ENCODE peak calls at places on chromosome 13, in ten cellular contexts. O is upper lobe of left lung; V is GM23338; A is aorta; N is heart left ventricle; Y is PC-3; G is heart right ventricle; E is body of pancreas; S is lower lobe of right lung; X is naive thymus-derived CD4-positive, alpha-beta T cell. U is an unnamed sample.

GRCh38 chr13:20193924-20194631 is 1.3 kb upstream of the GJB2 start:
- ATAC-seq in Y (no peak), O (no peak), X (peak), G (no peak), A (no peak), V (no peak), E (no peak), N (no peak), S (no peak), U (no peak)

GRCh38 chr13:45048890-45049407 is 59.6 kb downstream of the GPALPP1 start:
- ATAC-seq in A (no peak), S (no peak), N (no peak), Y (no peak), X (no peak), O (no peak), V (no peak), G (no peak), E (no peak), U (no peak)

GRCh38 chr13:75495938-75496337 is 14.0 kb upstream of the TBC1D4 start:
- ATAC-seq in X (no peak), E (no peak), V (no peak), S (no peak), Y (no peak), G (no peak), O (no peak), N (no peak), A (no peak), U (no peak)

GRCh38 chr13:105979586-105979985 is 555.9 kb downstream of the EFNB2 start:
- ATAC-seq in Y (peak), E (peak), S (peak), V (no peak), G (no peak), O (peak), A (no peak), X (no peak), N (no peak), U (no peak)

GRCh38 chr13:88908896-88909535 is 1237.8 kb downstream of the SLITRK5 start:
- ATAC-seq in S (no peak), V (no peak), N (peak), O (no peak), E (peak), A (no peak), G (peak), X (no peak), Y (no peak), U (no peak)

GRCh38 chr13:26784704-26785639 is 24.4 kb upstream of the GPR12 start:
- ATAC-seq in G (peak), N (peak), S (peak), Y (no peak), V (peak), X (peak), O (no peak), A (no peak), E (peak), U (peak)

GRCh38 chr13:30647824-30648521 is 30.3 kb downstream of the USPL1 start:
- ATAC-seq in O (no peak), V (no peak), S (no peak), N (no peak), A (no peak), Y (no peak), G (no peak), E (peak), X (no peak), U (no peak)

GRCh38 chr13:51370116-51370515 is 30.6 kb downstream of the SERPINE3 start:
- ATAC-seq in Y (no peak), E (peak), G (no peak), X (no peak), O (peak), N (no peak), V (no peak), S (peak), A (peak), U (no peak)

GRCh38 chr13:113489549-113490495 is 689 bp downstream of the DCUN1D2 start:
- ATAC-seq in Y (peak), O (peak), V (peak), X (peak), S (peak), E (peak), G (peak), A (peak), N (no peak), U (peak)

GRCh38 chr13:108270442-108270841 is 924 bp downstream of the TNFSF13B start:
- ATAC-seq in E (peak), V (no peak), A (no peak), O (peak), Y (no peak), S (no peak), G (no peak), N (no peak), X (no peak), U (no peak)

GRCh38 chr13:21583496-21583895 is 20.5 kb downstream of the MICU2 start:
- ATAC-seq in G (no peak), O (no peak), V (peak), N (no peak), X (no peak), E (no peak), Y (no peak), A (no peak), S (no peak), U (no peak)

GRCh38 chr13:46168818-46169217 is 13.2 kb downstream of the LCP1 start:
- ATAC-seq in O (no peak), X (peak), N (no peak), S (no peak), V (no peak), E (no peak), A (no peak), G (no peak), Y (no peak), U (no peak)

GRCh38 chr13:65864039-65864438 is 1366.1 kb downstream of the PCDH9 start:
- ATAC-seq in Y (no peak), A (no peak), O (no peak), V (no peak), G (no peak), S (no peak), X (no peak), E (no peak), N (no peak), U (no peak)

GRCh38 chr13:101576452-101576851 is 124.0 kb downstream of the ITGBL1 start:
- ATAC-seq in V (no peak), E (no peak), A (no peak), O (no peak), N (no peak), G (peak), Y (peak), S (no peak), X (no peak), U (no peak)

GRCh38 chr13:113926301-113926761 is 47.5 kb downstream of the C13orf46 start:
- ATAC-seq in E (peak), Y (no peak), G (no peak), A (no peak), V (no peak), S (no peak), N (no peak), O (peak), X (no peak), U (no peak)

GRCh38 chr13:74251778-74252519 is 117.7 kb upstream of the KLF12 start:
- ATAC-seq in N (no peak), X (no peak), O (peak), S (no peak), E (no peak), G (peak), V (no peak), A (no peak), Y (peak), U (no peak)

GRCh38 chr13:53200498-53201453 is 172.2 kb downstream of the OLFM4 start:
- ATAC-seq in A (peak), G (no peak), N (no peak), Y (no peak), X (no peak), S (peak), O (peak), V (peak), E (peak), U (peak)

GRCh38 chr13:38167164-38167822 is 182.4 kb upstream of the UFM1 start:
- ATAC-seq in G (no peak), N (no peak), A (no peak), O (no peak), V (no peak), E (no peak), Y (no peak), X (no peak), S (no peak), U (no peak)

GRCh38 chr13:46598820-46599180 is 45.8 kb downstream of the LRCH1 start:
- ATAC-seq in X (peak), O (no peak), S (no peak), E (no peak), V (no peak), Y (no peak), G (no peak), A (no peak), N (no peak), U (no peak)

GRCh38 chr13:29482504-29482903 is 113.0 kb downstream of the SLC7A1 start:
- ATAC-seq in N (no peak), V (no peak), A (no peak), X (no peak), E (no peak), Y (no peak), G (no peak), O (no peak), S (no peak), U (no peak)

GRCh38 chr13:28650284-28650683 is 8.6 kb upstream of the POMP start:
- ATAC-seq in S (no peak), O (no peak), V (no peak), A (no peak), E (no peak), N (no peak), G (no peak), Y (no peak), X (no peak), U (no peak)

GRCh38 chr13:31409678-31410356 is 210.0 kb downstream of the B3GLCT start:
- ATAC-seq in S (no peak), A (no peak), Y (no peak), V (no peak), N (no peak), O (no peak), G (no peak), E (no peak), X (no peak), U (no peak)

GRCh38 chr13:97505022-97505421 is 71.1 kb downstream of the RAP2A start:
- ATAC-seq in S (no peak), Y (no peak), A (no peak), E (no peak), V (no peak), X (no peak), G (no peak), N (no peak), O (no peak), U (no peak)
- H3K4me3 ChIP-seq in S (no peak), Y (no peak), A (no peak), E (no peak), V (no peak), X (no peak), G (no peak), N (no peak), O (no peak), U (no peak)

GRCh38 chr13:36918246-36919060 is 1.6 kb downstream of the SMAD9 start:
- ATAC-seq in V (no peak), G (no peak), E (no peak), S (no peak), X (no peak), N (no peak), Y (no peak), O (no peak), A (peak), U (no peak)
- H3K4me3 ChIP-seq in V (peak), G (peak), E (no peak), S (peak), X (no peak), N (peak), Y (peak), O (peak), A (peak), U (peak)

DNA sequence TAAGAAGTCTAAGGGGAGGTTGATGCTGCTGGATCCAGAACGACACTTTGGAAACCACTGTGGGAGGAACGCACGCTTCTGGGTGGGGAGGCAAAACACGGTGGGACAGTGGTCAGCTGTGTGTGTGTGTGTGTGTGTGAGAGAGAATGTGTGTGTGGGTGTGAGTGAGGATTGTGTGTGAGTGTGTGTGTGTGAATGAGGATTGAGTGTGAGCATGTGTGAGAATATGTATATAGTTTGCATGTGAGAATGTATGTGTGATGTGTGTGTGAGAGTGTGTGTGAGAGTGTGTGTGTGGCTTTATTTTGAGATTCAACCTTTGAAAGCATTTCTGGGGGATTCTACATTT is 444 bp upstream of the SLC15A1 start:
- ATAC-seq in N (no peak), A (no peak), Y (no peak), X (no peak), E (no peak), O (no peak), V (no peak), G (no peak), S (no peak), U (no peak)
- H3K4me3 ChIP-seq in N (no peak), A (no peak), Y (peak), X (no peak), E (no peak), O (peak), V (peak), G (no peak), S (no peak), U (peak)

DNA sequence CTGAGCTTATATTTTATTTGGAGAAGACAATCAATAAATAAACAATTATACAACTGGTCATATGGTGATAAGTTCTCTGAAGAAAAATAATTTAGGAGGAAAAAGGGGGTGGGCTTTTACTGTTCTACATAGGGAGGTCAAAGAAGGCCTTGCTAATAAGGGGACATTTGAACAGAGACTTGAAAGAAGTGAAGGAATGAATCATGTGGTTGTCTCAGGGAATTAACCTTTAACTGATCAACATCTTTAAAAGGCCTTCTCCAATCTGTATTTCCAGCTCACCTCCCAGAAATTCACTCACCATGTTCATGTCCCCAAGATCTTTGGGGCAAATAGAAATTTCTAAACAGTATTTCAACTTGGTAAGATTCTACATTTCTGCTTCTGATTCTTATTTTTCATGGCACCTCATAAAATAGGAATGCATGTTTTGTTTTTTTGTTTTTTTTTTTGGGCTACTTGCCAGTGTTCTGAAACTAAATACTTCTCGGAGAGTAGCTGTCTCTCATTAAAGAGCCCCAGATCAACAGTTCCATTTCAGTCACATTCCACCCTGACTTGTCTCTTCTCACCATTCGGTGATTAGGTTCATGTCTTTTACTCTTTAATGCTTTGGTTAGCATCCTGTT is 19.2 kb upstream of the LPAR6 start:
- ATAC-seq in N (no peak), X (no peak), A (no peak), Y (no peak), S (no peak), V (no peak), E (no peak), G (peak), O (no peak), U (no peak)
- H3K4me3 ChIP-seq in N (no peak), X (no peak), A (no peak), Y (no peak), S (no peak), V (no peak), E (no peak), G (no peak), O (no peak), U (no peak)

GRCh38 chr13:60267498-60268202 is 103.9 kb upstream of the DIAPH3 start:
- ATAC-seq in N (no peak), S (peak), O (peak), G (no peak), Y (no peak), V (peak), E (peak), X (peak), A (no peak), U (no peak)

GRCh38 chr13:60265566-60265965 is 101.8 kb upstream of the DIAPH3 start:
- ATAC-seq in O (no peak), Y (no peak), X (no peak), N (no peak), A (no peak), G (no peak), S (no peak), V (no peak), E (no peak), U (no peak)

GRCh38 chr13:60273971-60274370 is 110.2 kb upstream of the DIAPH3 start:
- ATAC-seq in V (no peak), E (no peak), G (no peak), Y (no peak), N (no peak), A (no peak), O (no peak), X (no peak), S (no peak), U (no peak)

GRCh38 chr13:60268203-60268555 is 104.5 kb upstream of the DIAPH3 start:
- ATAC-seq in E (no peak), X (no peak), A (no peak), N (no peak), O (no peak), V (no peak), S (no peak), Y (no peak), G (no peak), U (no peak)
- H3K4me3 ChIP-seq in E (no peak), X (peak), A (peak), N (peak), O (peak), V (peak), S (peak), Y (peak), G (peak), U (peak)

DNA sequence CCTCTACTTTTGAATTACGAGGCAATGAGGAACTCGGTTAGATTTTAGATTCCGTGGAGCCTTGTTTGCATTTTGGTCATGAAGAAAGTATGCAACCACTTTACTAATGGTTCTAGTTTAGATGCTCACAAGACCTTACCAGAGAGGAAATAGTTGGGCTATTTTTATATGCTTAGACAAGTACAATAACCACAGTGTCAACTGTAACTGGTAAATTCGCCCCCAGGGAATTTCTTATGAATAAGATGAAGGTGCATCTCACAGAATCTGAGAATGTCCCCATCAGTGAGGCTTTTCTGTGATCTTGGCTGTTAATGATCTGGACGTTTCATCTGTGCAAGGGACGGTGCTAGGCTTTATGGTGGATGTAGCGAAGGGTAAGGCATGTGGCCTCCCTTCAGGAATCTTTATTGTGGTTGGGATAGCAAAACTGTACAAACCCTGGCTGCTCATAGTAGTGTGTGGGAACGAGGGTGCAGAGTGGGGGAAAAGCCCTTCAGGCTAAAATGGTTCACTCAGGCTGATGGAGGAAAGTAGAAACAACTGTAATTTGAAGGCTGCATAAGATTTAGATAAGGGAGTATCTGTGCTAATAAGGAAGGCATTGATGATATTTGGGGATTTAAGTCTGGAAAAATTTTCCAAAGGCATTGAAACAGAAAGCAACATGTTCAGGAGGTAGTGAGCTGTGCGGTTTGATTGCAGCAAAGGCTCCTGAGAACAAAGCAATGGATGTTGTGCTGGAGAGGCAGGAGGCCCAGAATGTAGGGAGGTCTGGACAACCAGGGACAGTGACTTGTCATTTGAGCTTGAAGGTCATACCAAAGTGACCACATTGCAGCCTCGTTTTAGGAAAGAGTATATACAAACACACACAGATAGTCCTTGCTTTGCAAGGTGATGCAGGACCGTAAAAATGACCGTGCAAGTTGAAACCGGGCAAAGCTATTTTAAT is 28.4 kb downstream of the UBAC2 start:
- ATAC-seq in O (no peak), E (no peak), X (peak), N (no peak), G (peak), V (no peak), Y (peak), S (no peak), A (no peak), U (no peak)
- H3K4me3 ChIP-seq in O (no peak), E (no peak), X (peak), N (no peak), G (no peak), V (no peak), Y (peak), S (no peak), A (no peak), U (no peak)

GRCh38 chr13:41459754-41460111 is 2.4 kb downstream of the RGCC start:
- ATAC-seq in N (no peak), X (no peak), V (no peak), S (no peak), G (no peak), E (no peak), O (no peak), Y (no peak), A (no peak), U (no peak)
- H3K4me3 ChIP-seq in N (peak), X (peak), V (no peak), S (peak), G (peak), E (no peak), O (peak), Y (no peak), A (no peak), U (peak)

GRCh38 chr13:109785141-109785891 is 1.1 kb downstream of the IRS2 start:
- ATAC-seq in E (peak), G (no peak), O (no peak), N (no peak), S (no peak), X (no peak), V (no peak), A (no peak), Y (peak), U (no peak)
- H3K4me3 ChIP-seq in E (peak), G (peak), O (peak), N (peak), S (peak), X (peak), V (peak), A (peak), Y (peak), U (peak)

DNA sequence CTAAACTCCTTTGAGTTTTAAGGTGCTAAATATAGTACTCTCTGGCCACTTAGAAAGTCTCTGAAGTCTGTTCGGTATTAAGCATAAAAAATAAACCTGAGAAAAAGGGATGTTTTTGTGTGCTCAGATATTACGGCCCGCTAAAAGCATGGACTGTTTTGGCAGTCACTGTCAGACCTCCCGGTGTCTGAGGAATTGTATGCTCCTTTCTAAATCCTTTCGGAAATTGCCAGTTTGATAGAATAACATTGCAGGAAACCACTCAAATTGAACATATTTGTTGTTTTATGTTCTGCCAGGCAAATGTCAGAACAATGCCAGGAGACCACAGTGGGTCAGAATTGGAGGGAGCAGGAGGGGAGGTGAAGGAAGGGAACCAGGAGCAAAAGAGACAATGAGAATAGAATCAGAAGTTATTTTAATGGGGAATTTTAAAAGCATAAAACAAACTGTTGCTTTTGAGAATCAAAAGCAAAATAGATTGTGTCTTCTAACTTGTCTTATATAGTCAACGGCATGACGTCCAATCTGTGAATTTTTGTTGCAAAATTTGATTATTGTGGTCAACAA is 257.3 kb downstream of the SPRY2 start:
- ATAC-seq in V (no peak), S (no peak), E (no peak), X (no peak), Y (no peak), A (no peak), N (no peak), O (peak), G (peak), U (no peak)
- H3K4me3 ChIP-seq in V (no peak), S (no peak), E (no peak), X (no peak), Y (no peak), A (no peak), N (no peak), O (no peak), G (peak), U (no peak)

DNA sequence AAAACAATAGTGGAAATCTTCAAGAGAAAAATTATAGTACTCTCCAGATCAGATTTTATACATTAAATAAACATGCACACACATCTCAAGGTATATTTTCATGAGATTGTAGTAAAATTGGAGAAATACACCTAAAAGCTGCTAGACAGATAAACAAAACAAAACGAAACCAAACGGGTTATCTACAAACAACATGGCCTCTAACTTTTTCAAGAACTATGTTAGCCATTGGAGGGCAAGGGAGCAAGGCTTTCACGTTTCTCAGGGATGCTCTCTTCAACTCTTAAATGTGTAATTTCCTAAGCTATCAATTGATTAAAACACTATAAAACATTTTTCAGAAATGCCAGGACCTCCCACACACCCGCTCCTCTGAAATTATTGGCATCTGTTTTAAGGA is 1262.4 kb upstream of the PCDH20 start:
- ATAC-seq in A (no peak), X (no peak), N (no peak), V (no peak), S (no peak), G (no peak), E (no peak), O (no peak), Y (no peak), U (no peak)
- H3K4me3 ChIP-seq in A (no peak), X (no peak), N (no peak), V (no peak), S (no peak), G (no peak), E (no peak), O (no peak), Y (no peak), U (no peak)